ENCODE peak calls at places on chromosomes 12 and 14, in nine cellular contexts. Z, V, L, X, B, K, J, T and D are unnamed samples.

GRCh38 chr14:102063092-102063807 is 23.6 kb downstream of the HSP90AA1 start:
- DNase-seq in Z (peak), V (peak), L (peak), X (peak), B (peak), K (peak), J (peak), T (peak), D (no peak)

GRCh38 chr12:129208566-129208965 is 355.3 kb downstream of the GLT1D1 start:
- DNase-seq in Z (peak), V (no peak), L (no peak), X (no peak), B (no peak), K (no peak), J (no peak), T (no peak), D (no peak)

GRCh38 chr14:102078344-102078743 is 8.5 kb downstream of the HSP90AA1 start:
- DNase-seq in Z (no peak), V (no peak), L (no peak), X (no peak), B (no peak), K (no peak), J (no peak), T (no peak), D (no peak)

GRCh38 chr12:13169255-13169654 is 27.3 kb upstream of the EMP1 start:
- DNase-seq in Z (no peak), V (no peak), L (no peak), X (no peak), B (no peak), K (no peak), J (no peak), T (no peak), D (no peak)

GRCh38 chr14:102541771-102542170 is 32.2 kb upstream of the ANKRD9 start:
- DNase-seq in Z (no peak), V (peak), L (no peak), X (no peak), B (no peak), K (no peak), J (no peak), T (peak), D (no peak)

GRCh38 chr14:91255820-91256219 is 11.3 kb upstream of the GPR68 start:
- DNase-seq in Z (no peak), V (no peak), L (no peak), X (no peak), B (no peak), K (no peak), J (no peak), T (no peak), D (no peak)

GRCh38 chr14:72906316-72906715 is 12.4 kb upstream of the DPF3 start:
- DNase-seq in Z (peak), V (no peak), L (no peak), X (no peak), B (peak), K (no peak), J (no peak), T (no peak), D (no peak)

GRCh38 chr12:71755146-71755892 is 656 bp downstream of the RAB21 start:
- DNase-seq in Z (peak), V (peak), L (peak), X (no peak), B (peak), K (peak), J (peak), T (peak), D (no peak)

GRCh38 chr14:75050852-75051555 is at the start of gene MLH3:
- DNase-seq in Z (peak), V (peak), L (no peak), X (peak), B (peak), K (peak), J (peak), T (peak), D (no peak)

GRCh38 chr14:76780875-76781647 is 19.8 kb downstream of the VASH1 start:
- DNase-seq in Z (no peak), V (no peak), L (no peak), X (no peak), B (no peak), K (no peak), J (no peak), T (no peak), D (no peak)

GRCh38 chr12:110543252-110543959 is 39.7 kb downstream of the PPTC7 start:
- DNase-seq in Z (peak), V (no peak), L (peak), X (no peak), B (peak), K (no peak), J (peak), T (peak), D (peak)

GRCh38 chr14:100866666-100867630 is 36.6 kb downstream of the RTL1 start:
- DNase-seq in Z (no peak), V (no peak), L (no peak), X (no peak), B (no peak), K (no peak), J (no peak), T (no peak), D (no peak)

GRCh38 chr14:68495638-68496114 is 297.2 kb downstream of the ZFP36L1 start:
- DNase-seq in Z (no peak), V (no peak), L (peak), X (no peak), B (no peak), K (no peak), J (no peak), T (no peak), D (no peak)

GRCh38 chr14:23415821-23416480 is 7.9 kb upstream of the MYH6 start:
- DNase-seq in Z (no peak), V (no peak), L (no peak), X (no peak), B (no peak), K (no peak), J (no peak), T (no peak), D (no peak)

GRCh38 chr14:36346052-36346451 is 25.6 kb upstream of the MBIP start:
- DNase-seq in Z (no peak), V (no peak), L (no peak), X (no peak), B (no peak), K (no peak), J (no peak), T (no peak), D (no peak)

GRCh38 chr14:97713023-97713422 is 915.8 kb downstream of the VRK1 start:
- DNase-seq in Z (peak), V (no peak), L (no peak), X (peak), B (peak), K (no peak), J (no peak), T (peak), D (peak)

GRCh38 chr14:88621090-88621489 is 58.3 kb downstream of the ZC3H14 start:
- DNase-seq in Z (peak), V (no peak), L (no peak), X (no peak), B (no peak), K (no peak), J (no peak), T (no peak), D (no peak)

GRCh38 chr12:119151445-119151844 is 27.3 kb upstream of the HSPB8 start:
- DNase-seq in Z (no peak), V (no peak), L (no peak), X (no peak), B (no peak), K (no peak), J (no peak), T (no peak), D (no peak)

GRCh38 chr12:94169495-94169894 is 21.1 kb downstream of the PLXNC1 start:
- DNase-seq in Z (no peak), V (no peak), L (no peak), X (no peak), B (no peak), K (peak), J (no peak), T (no peak), D (no peak)

GRCh38 chr14:34302654-34303053 is 159.4 kb downstream of the SPTSSA start:
- DNase-seq in Z (peak), V (no peak), L (no peak), X (no peak), B (no peak), K (no peak), J (no peak), T (no peak), D (no peak)

GRCh38 chr12:87813476-87814234 is 215.5 kb downstream of the C12orf50 start:
- DNase-seq in Z (peak), V (no peak), L (no peak), X (no peak), B (peak), K (no peak), J (no peak), T (no peak), D (peak)

GRCh38 chr12:26246483-26247164 is 51.3 kb downstream of the SSPN start:
- DNase-seq in Z (no peak), V (no peak), L (no peak), X (peak), B (peak), K (no peak), J (no peak), T (peak), D (peak)

GRCh38 chr12:42446761-42447160 is 120.8 kb downstream of the PPHLN1 start:
- DNase-seq in Z (peak), V (peak), L (no peak), X (no peak), B (no peak), K (peak), J (no peak), T (no peak), D (no peak)

GRCh38 chr14:77055981-77056380 is 27.5 kb upstream of the IRF2BPL start:
- DNase-seq in Z (no peak), V (no peak), L (no peak), X (no peak), B (no peak), K (no peak), J (no peak), T (no peak), D (no peak)

GRCh38 chr12:44372259-44372658 is 503.9 kb downstream of the NELL2 start:
- DNase-seq in Z (peak), V (no peak), L (no peak), X (no peak), B (peak), K (no peak), J (no peak), T (no peak), D (peak)

GRCh38 chr12:20372326-20373097 is 4.2 kb downstream of the PDE3A start:
- DNase-seq in Z (no peak), V (no peak), L (no peak), X (no peak), B (no peak), K (no peak), J (no peak), T (no peak), D (no peak)

GRCh38 chr12:124432376-124432775 is 135.0 kb downstream of the NCOR2 start:
- DNase-seq in Z (no peak), V (no peak), L (no peak), X (no peak), B (no peak), K (no peak), J (no peak), T (no peak), D (no peak)
- TF ChIP-seq EZH2 in Z (no peak), V (no peak), L (no peak), X (no peak), B (no peak), K (no peak), J (no peak), T (no peak), D (no peak)

GRCh38 chr12:9122166-9122609 is 6.5 kb upstream of the A2M start:
- DNase-seq in Z (no peak), V (no peak), L (no peak), X (no peak), B (no peak), K (no peak), J (no peak), T (no peak), D (no peak)

GRCh38 chr12:9127936-9128663 is 12.4 kb upstream of the A2M start:
- DNase-seq in Z (no peak), V (no peak), L (no peak), X (no peak), B (no peak), K (no peak), J (no peak), T (no peak), D (no peak)

GRCh38 chr12:9123741-9124140 is 8.0 kb upstream of the A2M start:
- DNase-seq in Z (no peak), V (no peak), L (no peak), X (no peak), B (no peak), K (no peak), J (no peak), T (no peak), D (no peak)

GRCh38 chr12:9127484-9127883 is 11.8 kb upstream of the A2M start:
- DNase-seq in Z (no peak), V (no peak), L (no peak), X (no peak), B (no peak), K (no peak), J (no peak), T (no peak), D (no peak)

GRCh38 chr12:9124346-9125031 is 8.8 kb upstream of the A2M start:
- DNase-seq in Z (no peak), V (no peak), L (no peak), X (no peak), B (no peak), K (no peak), J (no peak), T (no peak), D (no peak)
- H3K27ac ChIP-seq in Z (no peak), V (no peak), L (no peak), X (no peak), B (no peak), K (no peak), J (no peak), T (no peak), D (no peak)

DNA sequence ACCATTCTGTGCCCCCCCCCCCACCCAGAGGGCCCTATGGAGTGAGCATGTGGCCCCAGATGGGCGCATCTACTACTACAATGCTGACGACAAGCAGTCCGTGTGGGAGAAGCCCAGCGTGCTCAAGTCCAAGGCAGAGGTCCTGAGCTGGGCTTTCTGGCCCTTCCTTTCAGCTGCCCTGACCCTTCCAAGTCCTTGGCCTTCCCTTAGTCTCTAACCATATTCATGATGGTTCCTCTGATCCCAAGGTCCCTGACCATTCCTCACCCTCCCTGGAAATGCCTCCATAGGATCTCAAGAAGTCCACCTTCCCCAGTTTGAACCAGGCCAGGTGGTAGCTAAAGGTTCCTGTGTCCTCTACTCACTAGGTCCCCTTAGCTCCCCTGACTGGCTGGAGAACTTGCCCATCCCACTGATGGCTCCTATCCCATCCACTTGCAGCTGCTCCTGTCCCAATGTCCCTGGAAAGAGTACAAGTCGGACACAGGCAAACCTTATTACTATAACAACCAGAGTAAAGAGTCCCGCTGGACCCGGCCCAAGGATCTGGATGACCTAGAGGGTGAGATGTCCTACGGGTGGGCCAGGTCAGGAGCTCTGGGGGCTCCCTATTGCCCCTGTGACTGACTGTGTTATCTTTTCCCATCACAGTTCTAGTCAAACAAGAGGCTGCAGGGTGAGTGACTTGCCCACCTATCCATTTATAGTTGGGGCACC is 9.8 kb downstream of the PRPF40B start:
- DNase-seq in Z (no peak), V (no peak), L (no peak), X (no peak), B (no peak), K (no peak), J (no peak), T (no peak), D (no peak)
- TF ChIP-seq CTCF in Z (no peak), V (no peak), L (no peak), X (no peak), B (no peak), K (no peak), J (no peak), T (no peak), D (no peak)

GRCh38 chr14:103949386-103949785 is 7.1 kb upstream of the RD3L start:
- DNase-seq in Z (no peak), V (no peak), L (no peak), X (no peak), B (no peak), K (no peak), J (no peak), T (no peak), D (no peak)
- TF ChIP-seq EZH2 in Z (no peak), V (no peak), L (no peak), X (no peak), B (no peak), K (no peak), J (no peak), T (no peak), D (no peak)

GRCh38 chr12:65728348-65728912 is 95.9 kb upstream of the HMGA2 start:
- DNase-seq in Z (no peak), V (no peak), L (no peak), X (no peak), B (no peak), K (no peak), J (no peak), T (no peak), D (no peak)
- H3K27ac ChIP-seq in Z (no peak), V (no peak), L (no peak), X (peak), B (peak), K (no peak), J (no peak), T (no peak), D (no peak)